ENCODE peak calls at places on chromosomes 16 and 17, in four cellular contexts. F is IMR-90, A is endothelial cell of umbilical vein, C is GM12878. W is an unnamed sample.

GRCh38 chr16:63808730-63809129 is 1313.1 kb downstream of the CDH11 start:
- DNase-seq in F (no peak), A (no peak), C (no peak), W (no peak)

GRCh38 chr16:27240948-27241531 is 27.5 kb downstream of the NSMCE1 start:
- DNase-seq in F (peak), A (peak), C (no peak), W (no peak)

GRCh38 chr16:66924527-66925321 is 611 bp downstream of the RRAD start:
- DNase-seq in F (no peak), A (no peak), C (no peak), W (peak)

GRCh38 chr16:2825899-2826298 is 4.2 kb upstream of the ZG16B start:
- DNase-seq in F (no peak), A (no peak), C (no peak), W (no peak)

GRCh38 chr17:79970576-79971068 is 65.0 kb downstream of the TBC1D16 start:
- DNase-seq in F (peak), A (no peak), C (no peak), W (no peak)

GRCh38 chr16:22229881-22230280 is 23.8 kb downstream of the EEF2K start:
- DNase-seq in F (no peak), A (no peak), C (no peak), W (no peak)

GRCh38 chr17:74565116-74565515 is 2.2 kb downstream of the CD300H start:
- DNase-seq in F (no peak), A (no peak), C (no peak), W (no peak)

GRCh38 chr17:77420804-77421634 is 280.2 kb downstream of the SEC14L1 start:
- DNase-seq in F (peak), A (peak), C (no peak), W (peak)

GRCh38 chr17:44956076-44956475 is 8.5 kb upstream of the KIF18B start:
- DNase-seq in F (no peak), A (no peak), C (no peak), W (no peak)

GRCh38 chr17:64306850-64307463 is 43.9 kb upstream of the TEX2 start:
- DNase-seq in F (peak), A (peak), C (no peak), W (peak)

GRCh38 chr16:14373901-14374300 is 256.2 kb downstream of the PARN start:
- DNase-seq in F (no peak), A (no peak), C (no peak), W (no peak)

GRCh38 chr16:69508033-69508432 is 57.7 kb upstream of the NFAT5 start:
- DNase-seq in F (no peak), A (no peak), C (no peak), W (no peak)

GRCh38 chr17:71828182-71828596 is 292.6 kb upstream of the SOX9 start:
- DNase-seq in F (peak), A (no peak), C (no peak), W (no peak)

GRCh38 chr17:21025446-21025845 is 17.4 kb downstream of the USP22 start:
- DNase-seq in F (peak), A (no peak), C (no peak), W (no peak)

GRCh38 chr16:85611205-85611454 is 2.0 kb upstream of the GSE1 start:
- DNase-seq in F (no peak), A (no peak), C (no peak), W (peak)

GRCh38 chr16:31875112-31875803 is 1.7 kb downstream of the ZNF267 start:
- DNase-seq in F (peak), A (peak), C (no peak), W (peak)

GRCh38 chr16:50273888-50274770 is 7.8 kb downstream of the ADCY7 start:
- DNase-seq in F (no peak), A (no peak), C (peak), W (peak)

GRCh38 chr16:4660454-4661007 is 32.8 kb upstream of the NUDT16L1 start:
- DNase-seq in F (peak), A (peak), C (no peak), W (no peak)

GRCh38 chr16:27722892-27723450 is 173.0 kb downstream of the KATNIP start:
- DNase-seq in F (no peak), A (no peak), C (no peak), W (no peak)

GRCh38 chr16:30527635-30528178 is 1.3 kb upstream of the ZNF768 start:
- DNase-seq in F (no peak), A (no peak), C (peak), W (no peak)

GRCh38 chr16:89536886-89537548 is 23.5 kb upstream of the RPL13 start:
- DNase-seq in F (no peak), A (no peak), C (no peak), W (no peak)

GRCh38 chr17:74729368-74729767 is 7.7 kb upstream of the RAB37 start:
- DNase-seq in F (no peak), A (no peak), C (no peak), W (no peak)

GRCh38 chr16:64882385-64882784 is 239.5 kb downstream of the CDH11 start:
- DNase-seq in F (no peak), A (no peak), C (no peak), W (no peak)

GRCh38 chr16:26593700-26594099 is 473.0 kb upstream of the C16orf82 start:
- DNase-seq in F (no peak), A (no peak), C (no peak), W (no peak)

GRCh38 chr16:67115649-67116048 is 5.9 kb downstream of the PHAF1 start:
- DNase-seq in F (peak), A (no peak), C (no peak), W (no peak)

GRCh38 chr16:13186813-13187212 is 285.4 kb downstream of the SHISA9 start:
- DNase-seq in F (no peak), A (no peak), C (no peak), W (no peak)

GRCh38 chr17:61247438-61247837 is 152.2 kb upstream of the TBX2 start:
- DNase-seq in F (peak), A (no peak), C (no peak), W (no peak)

GRCh38 chr16:23535901-23536300 is 21.2 kb downstream of the EARS2 start:
- DNase-seq in F (peak), A (no peak), C (no peak), W (no peak)

GRCh38 chr17:44083250-44083849 is 12.8 kb downstream of the G6PC3 start:
- DNase-seq in F (no peak), A (peak), C (no peak), W (peak)

GRCh38 chr17:31560836-31561235 is 169.4 kb downstream of the RAB11FIP4 start:
- DNase-seq in F (no peak), A (peak), C (no peak), W (no peak)

GRCh38 chr17:31562447-31562846 is 171.0 kb downstream of the RAB11FIP4 start:
- DNase-seq in F (no peak), A (no peak), C (no peak), W (no peak)

GRCh38 chr17:31559647-31560501 is 168.4 kb downstream of the RAB11FIP4 start:
- DNase-seq in F (no peak), A (peak), C (no peak), W (no peak)

GRCh38 chr17:31564291-31564690 is 172.8 kb downstream of the RAB11FIP4 start:
- DNase-seq in F (no peak), A (no peak), C (no peak), W (no peak)

GRCh38 chr17:31561469-31562412 is 170.3 kb downstream of the RAB11FIP4 start:
- DNase-seq in F (peak), A (peak), C (no peak), W (no peak)
- TF ChIP-seq FOS in F (no peak), A (peak), C (no peak), W (no peak)

GRCh38 chr17:59167571-59168001 is 12.0 kb downstream of the PRR11 start:
- DNase-seq in F (peak), A (peak), C (no peak), W (no peak)
- TF ChIP-seq FOS in F (no peak), A (no peak), C (no peak), W (no peak)

GRCh38 chr17:68260051-68260762 is 12.4 kb downstream of the AMZ2 start:
- DNase-seq in F (no peak), A (no peak), C (no peak), W (no peak)
- TF ChIP-seq FOS in F (no peak), A (no peak), C (no peak), W (no peak)

GRCh38 chr17:50767030-50767429 is 288 bp downstream of the ANKRD40CL start:
- DNase-seq in F (no peak), A (no peak), C (no peak), W (no peak)
- TF ChIP-seq FOS in F (no peak), A (no peak), C (no peak), W (no peak)

GRCh38 chr17:57226793-57227192 is 29.5 kb upstream of the MSI2 start:
- DNase-seq in F (no peak), A (peak), C (no peak), W (no peak)

DNA sequence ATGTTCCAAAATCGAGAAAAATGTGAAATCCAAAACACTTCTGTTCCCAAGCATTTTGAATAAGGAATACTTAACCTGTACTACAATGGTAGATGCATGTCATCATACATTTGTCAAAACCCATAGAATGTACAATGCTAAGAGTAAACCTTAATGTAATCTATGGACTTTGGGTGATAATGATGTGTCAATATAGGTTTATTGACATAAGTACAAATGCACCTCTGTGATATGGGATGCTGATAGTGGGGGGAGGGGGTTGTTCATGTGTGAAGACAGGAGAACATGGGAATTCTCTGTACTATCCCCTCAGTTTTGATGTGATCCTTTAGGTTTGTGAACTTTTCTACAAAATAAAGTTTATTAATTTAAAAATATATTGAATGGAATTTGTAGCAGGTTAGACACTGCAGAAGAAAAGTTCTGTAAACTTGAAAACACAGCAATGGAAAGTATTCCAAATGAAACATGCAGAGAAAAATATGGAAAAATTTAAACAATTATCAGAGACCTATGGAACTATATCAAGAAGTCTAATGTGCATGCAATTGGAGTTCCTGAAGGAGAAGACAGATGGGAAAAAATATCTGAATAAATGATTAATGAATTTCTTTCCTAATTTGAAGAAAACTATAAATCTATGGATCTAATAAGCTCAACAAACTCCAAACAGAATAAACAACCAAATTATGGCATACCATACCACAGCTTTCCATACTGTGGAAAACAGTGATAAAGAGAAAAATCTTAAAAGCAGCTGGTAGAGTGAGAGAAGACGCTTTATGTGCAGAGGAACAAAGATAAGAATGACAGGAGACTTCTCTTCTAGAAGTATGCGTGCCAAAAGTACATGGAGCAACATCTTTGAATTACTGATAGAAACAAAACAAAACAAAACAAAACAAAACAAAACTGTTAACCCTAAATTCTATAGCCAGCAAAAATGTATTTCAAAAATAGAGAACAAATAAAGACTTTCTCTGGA is 34.7 kb upstream of the MSI2 start:
- DNase-seq in F (no peak), A (no peak), C (no peak), W (no peak)
- TF ChIP-seq FOS in F (no peak), A (no peak), C (no peak), W (no peak)

GRCh38 chr17:28929769-28930168 is 21.5 kb downstream of the PHF12 start:
- DNase-seq in F (no peak), A (no peak), C (no peak), W (no peak)

GRCh38 chr17:28926786-28927185 is 23.9 kb upstream of the DHRS13 start:
- DNase-seq in F (no peak), A (no peak), C (no peak), W (peak)

GRCh38 chr17:28926366-28926765 is 23.5 kb upstream of the DHRS13 start:
- DNase-seq in F (no peak), A (no peak), C (no peak), W (no peak)

GRCh38 chr17:28928061-28928460 is 23.3 kb downstream of the PHF12 start:
- DNase-seq in F (peak), A (no peak), C (no peak), W (no peak)

GRCh38 chr17:28925912-28926365 is 23.1 kb upstream of the DHRS13 start:
- DNase-seq in F (peak), A (peak), C (peak), W (peak)
- TF ChIP-seq FOS in F (peak), A (peak), C (no peak), W (no peak)

W was measured in K562.